ENCODE peak calls at places on chromosomes 2 and 18, in eight cellular contexts. F is body of pancreas, M is brain microvascular endothelial cell, S is mesendoderm, B is tibial artery, O is lung, U is sigmoid colon, H is GM06990. N is an unnamed sample. For H3K27me3, the result is how much of the 10 kb centered on the place peaks cover.

GRCh38 chr2:127067620-127068350 is 39.2 kb downstream of the BIN1 start:
- DNase-seq in F (peak), M (peak), S (peak), B (peak), O (peak), U (peak), H (no peak), N (peak)

GRCh38 chr2:72040629-72041403 is 106.8 kb downstream of the CYP26B1 start:
- DNase-seq in F (no peak), M (peak), S (peak), B (no peak), O (no peak), U (no peak), H (no peak), N (peak)

GRCh38 chr18:36829362-36830140 is 624 bp downstream of the KIAA1328 start:
- DNase-seq in F (peak), M (no peak), S (no peak), B (no peak), O (no peak), U (peak), H (no peak), N (peak)

GRCh38 chr18:35139517-35139916 is 98.3 kb downstream of the MAPRE2 start:
- DNase-seq in F (no peak), M (no peak), S (no peak), B (no peak), O (no peak), U (no peak), H (no peak), N (no peak)

GRCh38 chr2:45024600-45025291 is 15.5 kb upstream of the SIX2 start:
- DNase-seq in F (peak), M (peak), S (peak), B (peak), O (peak), U (no peak), H (no peak), N (peak)

GRCh38 chr2:38600242-38600891 is 2.4 kb downstream of the HNRNPLL start:
- DNase-seq in F (no peak), M (no peak), S (peak), B (no peak), O (no peak), U (no peak), H (no peak), N (peak)

GRCh38 chr18:48541026-48541746 is 2.4 kb downstream of the CTIF start:
- DNase-seq in F (peak), M (peak), S (peak), B (peak), O (peak), U (peak), H (peak), N (peak)

GRCh38 chr18:35868919-35869318 is 103.6 kb upstream of the RMP24 start:
- DNase-seq in F (no peak), M (no peak), S (no peak), B (no peak), O (no peak), U (no peak), H (no peak), N (no peak)

GRCh38 chr2:67844024-67844540 is 218.7 kb downstream of the C1D start:
- DNase-seq in F (no peak), M (no peak), S (no peak), B (no peak), O (no peak), U (no peak), H (no peak), N (no peak)

GRCh38 chr2:181077128-181077709 is 96.8 kb downstream of the UBE2E3 start:
- DNase-seq in F (no peak), M (peak), S (peak), B (no peak), O (no peak), U (no peak), H (peak), N (no peak)

DNA sequence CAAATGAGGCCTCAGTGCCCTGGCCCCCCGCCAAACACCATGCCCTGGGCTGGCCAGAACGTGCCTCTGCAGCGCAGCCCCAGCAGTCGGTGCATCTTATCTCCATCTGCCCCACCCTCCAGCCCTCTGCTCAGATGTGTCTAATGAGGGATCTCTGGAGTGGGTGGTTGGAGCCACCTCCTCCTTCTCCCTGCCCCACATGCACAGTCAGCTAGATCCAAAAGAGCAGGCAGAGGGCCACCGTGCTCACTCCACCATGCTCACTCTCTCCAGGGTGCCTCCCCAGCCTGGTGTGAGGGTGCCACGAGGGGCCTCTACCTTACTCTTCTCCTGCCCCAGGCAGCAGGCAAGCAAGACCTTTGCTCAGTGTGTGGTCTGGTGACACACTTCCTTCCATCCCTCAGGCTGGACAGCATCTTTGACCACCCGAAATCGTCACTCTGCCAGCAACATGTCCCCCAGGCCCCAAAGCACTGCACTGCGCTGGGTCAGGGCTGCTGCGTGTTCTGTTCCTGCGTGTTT is 266.1 kb upstream of the HDAC4 start:
- DNase-seq in F (no peak), M (no peak), S (no peak), B (no peak), O (no peak), U (no peak), H (no peak), N (no peak)
- H3K27me3 ChIP-seq in F (under half), M (under half), S (under half), B (under half), O (under half), U (under half), H (under half), N (under half)

GRCh38 chr2:220885593-220885992 is 686.5 kb downstream of the EPHA4 start:
- DNase-seq in F (no peak), M (no peak), S (peak), B (no peak), O (no peak), U (no peak), H (no peak), N (no peak)
- H3K4me3 ChIP-seq in F (no peak), M (no peak), S (no peak), B (no peak), O (no peak), U (no peak), H (no peak), N (no peak)

GRCh38 chr2:157601807-157602206 is 26.9 kb downstream of the ACVR1C start:
- DNase-seq in F (no peak), M (no peak), S (no peak), B (no peak), O (no peak), U (no peak), H (no peak), N (no peak)
- H3K27me3 ChIP-seq in F (under half), M (under half), S (under half), B (under half), O (under half), U (under half), H (under half), N (under half)

DNA sequence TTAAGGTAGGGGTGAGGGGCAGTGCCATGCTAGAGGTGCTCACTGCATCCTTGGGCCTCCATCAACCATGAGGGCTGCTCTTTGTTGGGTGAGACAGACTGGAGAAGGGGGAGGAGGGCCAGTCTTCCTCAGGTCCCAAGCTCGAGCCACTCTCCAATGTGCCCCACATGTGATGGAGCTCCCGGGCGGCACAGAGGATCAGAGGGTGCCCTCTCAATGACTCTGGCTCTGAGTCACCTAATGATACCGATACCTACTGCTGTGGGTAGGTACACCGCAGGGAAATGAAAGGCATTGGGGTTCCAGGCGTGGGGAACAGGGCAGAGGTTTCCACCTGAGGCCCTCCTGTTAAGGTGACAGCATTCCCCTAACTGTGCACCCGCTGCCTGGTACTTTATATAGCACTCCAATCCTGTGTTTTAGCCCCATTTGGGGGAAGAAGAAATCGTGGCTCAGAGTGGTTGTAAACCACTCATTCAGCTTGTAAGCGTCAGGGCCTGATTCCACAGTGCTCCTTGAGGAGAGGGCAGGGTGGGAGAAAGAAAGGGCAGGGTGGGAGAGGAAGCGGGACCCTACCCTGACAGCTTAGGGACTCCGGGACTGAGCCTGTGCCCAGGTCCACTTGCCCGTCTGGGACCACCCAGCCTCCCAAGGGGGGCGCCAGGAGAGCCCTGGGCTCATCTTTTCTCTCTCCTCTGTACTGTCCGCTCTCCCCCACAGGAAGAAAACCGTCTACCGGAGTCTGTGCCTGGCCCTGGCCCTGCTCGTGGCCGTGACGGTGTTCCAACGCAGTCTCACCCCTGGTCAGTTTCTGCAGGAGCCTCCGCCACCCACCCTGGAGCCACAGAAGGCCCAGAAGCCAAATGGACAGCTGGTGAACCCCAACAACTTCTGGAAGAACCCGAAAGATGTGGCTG is 1.8 kb downstream of the B3GNT7 start:
- DNase-seq in F (no peak), M (no peak), S (no peak), B (no peak), O (no peak), U (no peak), H (no peak), N (no peak)
- H3K4me3 ChIP-seq in F (no peak), M (no peak), S (no peak), B (no peak), O (peak), U (peak), H (peak), N (no peak)

DNA sequence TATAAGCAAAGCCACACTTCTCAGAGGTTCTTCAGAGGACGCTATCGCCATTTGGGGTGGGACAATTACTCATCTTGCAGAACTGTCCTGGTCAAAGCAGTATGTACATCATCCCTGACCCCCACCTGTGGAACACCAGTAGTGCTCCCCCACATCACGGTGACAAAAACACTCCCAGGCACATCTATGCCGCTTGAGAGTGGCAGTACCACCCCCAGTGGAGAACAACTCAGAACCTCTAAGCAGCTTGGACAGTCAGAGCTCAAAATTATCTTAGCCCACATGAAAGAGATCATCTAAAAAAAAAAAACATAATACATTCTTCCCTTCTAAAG is 31.8 kb downstream of the LRP2 start:
- DNase-seq in F (no peak), M (no peak), S (no peak), B (no peak), O (no peak), U (no peak), H (no peak), N (no peak)
- H3K27me3 ChIP-seq in F (under half), M (under half), S (under half), B (under half), O (under half), U (under half), H (under half), N (under half)

GRCh38 chr2:241859017-241859435 is 332 bp upstream of the PDCD1 start:
- DNase-seq in F (no peak), M (no peak), S (no peak), B (no peak), O (no peak), U (no peak), H (no peak), N (no peak)

GRCh38 chr2:241862093-241862492 is 3.4 kb upstream of the PDCD1 start:
- DNase-seq in F (no peak), M (no peak), S (no peak), B (no peak), O (no peak), U (no peak), H (no peak), N (no peak)

GRCh38 chr2:241861264-241861663 is 2.6 kb upstream of the PDCD1 start:
- DNase-seq in F (no peak), M (no peak), S (no peak), B (no peak), O (no peak), U (no peak), H (no peak), N (no peak)

GRCh38 chr2:241859436-241860183 is 916 bp upstream of the PDCD1 start:
- DNase-seq in F (peak), M (no peak), S (no peak), B (peak), O (no peak), U (peak), H (peak), N (peak)

GRCh38 chr2:241860184-241861078 is 1.7 kb upstream of the PDCD1 start:
- DNase-seq in F (no peak), M (no peak), S (no peak), B (no peak), O (no peak), U (peak), H (peak), N (no peak)
- H3K4me3 ChIP-seq in F (no peak), M (no peak), S (no peak), B (peak), O (no peak), U (peak), H (peak), N (no peak)

GRCh38 chr2:42493885-42494433 is at the start of gene KCNG3:
- DNase-seq in F (peak), M (no peak), S (peak), B (peak), O (peak), U (peak), H (peak), N (peak)

GRCh38 chr2:42494434-42495233 is 852 bp upstream of the KCNG3 start:
- DNase-seq in F (peak), M (peak), S (peak), B (peak), O (peak), U (peak), H (peak), N (peak)

GRCh38 chr2:42492691-42493467 is 903 bp downstream of the KCNG3 start:
- DNase-seq in F (peak), M (no peak), S (peak), B (no peak), O (peak), U (no peak), H (peak), N (no peak)

GRCh38 chr2:42495234-42495581 is 1.4 kb upstream of the KCNG3 start:
- DNase-seq in F (no peak), M (no peak), S (no peak), B (no peak), O (no peak), U (no peak), H (no peak), N (no peak)

GRCh38 chr2:42493468-42493884 is 306 bp downstream of the KCNG3 start:
- DNase-seq in F (no peak), M (no peak), S (no peak), B (no peak), O (no peak), U (no peak), H (no peak), N (no peak)
- H3K27me3 ChIP-seq in F (under half), M (under half), S (under half), B (under half), O (under half), U (half or more), H (under half), N (under half)

DNA sequence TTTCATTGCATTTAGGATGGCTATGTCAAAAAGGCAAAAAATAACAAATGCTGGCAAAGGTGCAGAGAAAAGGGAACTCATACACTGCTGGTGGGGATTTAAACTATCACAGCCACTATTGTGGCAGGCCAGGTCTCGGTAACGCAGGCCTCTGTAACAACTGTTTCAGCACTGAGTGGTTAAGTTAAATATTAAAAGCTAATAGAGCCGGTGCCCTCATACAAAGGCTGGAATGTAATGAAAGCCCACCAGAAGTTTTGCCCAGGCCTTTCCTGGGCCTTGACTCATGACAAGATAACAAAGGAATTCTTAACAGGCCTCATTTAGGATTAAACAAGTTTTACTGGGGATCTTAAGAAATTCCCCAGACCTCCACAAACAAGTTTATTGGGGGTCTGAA is 10.7 kb downstream of the MERTK start:
- DNase-seq in F (no peak), M (no peak), S (no peak), B (no peak), O (no peak), U (no peak), H (no peak), N (no peak)
- H3K4me3 ChIP-seq in F (no peak), M (no peak), S (no peak), B (no peak), O (no peak), U (no peak), H (no peak), N (no peak)

GRCh38 chr2:25170888-25171287 is 2.5 kb upstream of the POMC start:
- DNase-seq in F (no peak), M (no peak), S (no peak), B (no peak), O (no peak), U (no peak), H (no peak), N (no peak)

GRCh38 chr2:25168256-25169072 is at the start of gene POMC:
- DNase-seq in F (peak), M (no peak), S (peak), B (no peak), O (no peak), U (no peak), H (peak), N (peak)

GRCh38 chr2:25164526-25164925 is 3.9 kb downstream of the POMC start:
- DNase-seq in F (no peak), M (no peak), S (peak), B (no peak), O (no peak), U (no peak), H (no peak), N (no peak)

GRCh38 chr2:25165992-25166618 is 2.3 kb downstream of the POMC start:
- DNase-seq in F (peak), M (no peak), S (peak), B (no peak), O (no peak), U (peak), H (peak), N (no peak)

GRCh38 chr2:25169073-25169470 is 692 bp upstream of the POMC start:
- DNase-seq in F (no peak), M (no peak), S (no peak), B (no peak), O (no peak), U (no peak), H (no peak), N (no peak)
- H3K27me3 ChIP-seq in F (under half), M (half or more), S (under half), B (half or more), O (under half), U (half or more), H (under half), N (under half)